ENCODE peak calls at places on chromosomes 13 and 19, in six cellular contexts. E is tibial nerve; V is IMR-90; H is naive thymus-derived CD4-positive, alpha-beta T cell; B is Caco-2; P is ovary. Y is an unnamed sample. For H3K4me1, the result is how much of the 10 kb centered on the place peaks cover.

GRCh38 chr19:8004723-8005513 is 523 bp downstream of the ELAVL1 start:
- DNase-seq in E (no peak), V (peak), H (peak), B (no peak), P (no peak), Y (no peak)

GRCh38 chr13:94480672-94481145 is 1.2 kb upstream of the DCT start:
- DNase-seq in E (peak), V (peak), H (no peak), B (no peak), P (no peak), Y (no peak)

GRCh38 chr13:18951412-18951811 is 230.2 kb downstream of the TUBA3C start:
- DNase-seq in E (no peak), V (no peak), H (no peak), B (no peak), P (no peak), Y (no peak)

GRCh38 chr19:50258918-50259372 is 55.5 kb downstream of the MYH14 start:
- DNase-seq in E (no peak), V (no peak), H (no peak), B (no peak), P (no peak), Y (no peak)

GRCh38 chr13:29679357-29680050 is 84.0 kb upstream of the SLC7A1 start:
- DNase-seq in E (no peak), V (no peak), H (no peak), B (no peak), P (peak), Y (peak)

GRCh38 chr19:10112895-10113591 is 1.6 kb downstream of the P2RY11 start:
- DNase-seq in E (no peak), V (no peak), H (peak), B (peak), P (peak), Y (peak)

GRCh38 chr13:89982406-89983085 is 1364.9 kb upstream of the MIR17HG start:
- DNase-seq in E (no peak), V (no peak), H (no peak), B (no peak), P (no peak), Y (no peak)

GRCh38 chr19:51076602-51077213 is 6.0 kb downstream of the KLK14 start:
- DNase-seq in E (no peak), V (no peak), H (no peak), B (no peak), P (no peak), Y (no peak)

GRCh38 chr19:58395220-58395978 is at the start of gene RNF225:
- DNase-seq in E (no peak), V (no peak), H (no peak), B (peak), P (no peak), Y (no peak)

GRCh38 chr19:40204381-40204780 is 13.2 kb downstream of the MAP3K10 start:
- DNase-seq in E (no peak), V (no peak), H (no peak), B (no peak), P (no peak), Y (no peak)

GRCh38 chr19:49217382-49217781 is 59.8 kb downstream of the TRPM4 start:
- DNase-seq in E (no peak), V (peak), H (no peak), B (no peak), P (no peak), Y (no peak)

GRCh38 chr19:17623224-17623935 is 64.8 kb downstream of the UNC13A start:
- DNase-seq in E (no peak), V (no peak), H (no peak), B (no peak), P (no peak), Y (no peak)

GRCh38 chr19:11264452-11265176 is 2.3 kb upstream of the DOCK6 start:
- DNase-seq in E (no peak), V (no peak), H (no peak), B (peak), P (no peak), Y (peak)

GRCh38 chr13:91362908-91363307 is 15.4 kb downstream of the MIR17HG start:
- DNase-seq in E (no peak), V (no peak), H (no peak), B (no peak), P (no peak), Y (no peak)

GRCh38 chr13:107289540-107289939 is 721.6 kb upstream of the ARGLU1 start:
- DNase-seq in E (no peak), V (peak), H (no peak), B (no peak), P (no peak), Y (no peak)

DNA sequence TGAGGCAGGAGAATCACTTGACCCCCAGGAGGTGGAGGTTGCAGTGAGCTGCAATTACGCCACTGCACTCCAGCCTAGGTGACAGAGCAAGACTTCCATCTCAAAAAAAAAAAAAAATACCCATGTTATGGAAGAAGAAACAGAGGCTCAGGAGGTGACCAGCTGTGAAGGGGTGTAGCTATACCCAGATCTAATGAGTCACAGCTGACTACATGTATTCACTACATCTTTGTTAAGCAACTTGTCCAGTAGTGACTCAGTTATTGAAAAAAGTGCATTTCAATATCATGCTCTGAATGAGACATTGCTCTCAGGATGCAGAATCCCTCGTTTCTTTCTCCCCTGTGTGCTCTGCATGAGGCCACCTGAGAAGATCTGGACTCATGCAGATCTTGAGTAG is 16.1 kb upstream of the SPART start:
- DNase-seq in E (no peak), V (peak), H (no peak), B (no peak), P (no peak), Y (no peak)
- H3K4me1 ChIP-seq in E (under half), V (under half), H (under half), B (under half), P (under half), Y (under half)

GRCh38 chr13:48491423-48492122 is 41.3 kb downstream of the RCBTB2 start:
- DNase-seq in E (no peak), V (peak), H (no peak), B (no peak), P (no peak), Y (no peak)
- H3K4me3 ChIP-seq in E (no peak), V (no peak), H (peak), B (no peak), P (no peak), Y (no peak)

DNA sequence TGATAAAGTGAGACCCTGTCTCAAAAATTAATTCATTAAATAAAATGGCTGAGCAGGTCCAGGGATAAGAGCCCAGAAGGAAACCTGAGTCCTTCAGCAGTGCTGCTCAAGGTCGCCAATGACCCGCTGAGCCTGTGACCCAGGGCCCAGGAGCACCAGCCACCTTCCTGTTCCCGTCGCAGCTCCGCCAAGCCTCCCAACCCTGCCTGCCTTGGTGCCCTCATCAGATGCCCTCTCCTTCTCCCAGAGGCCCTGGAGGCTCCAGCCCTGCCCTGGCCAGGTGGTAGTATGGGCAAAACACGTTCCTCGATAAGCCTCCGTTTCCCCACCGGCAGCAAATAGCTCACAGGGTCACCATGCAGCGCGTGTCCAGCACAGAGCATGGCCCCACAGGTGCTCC is 2.6 kb downstream of the REXO1 start:
- DNase-seq in E (no peak), V (no peak), H (no peak), B (no peak), P (no peak), Y (no peak)
- H3K4me1 ChIP-seq in E (half or more), V (under half), H (under half), B (under half), P (under half), Y (under half)

GRCh38 chr19:42089191-42089750 is 13.3 kb downstream of the ZNF574 start:
- DNase-seq in E (no peak), V (no peak), H (no peak), B (no peak), P (no peak), Y (no peak)
- H3K4me3 ChIP-seq in E (no peak), V (no peak), H (no peak), B (no peak), P (no peak), Y (no peak)

GRCh38 chr13:45823583-45823982 is 28.0 kb downstream of the SIAH3 start:
- DNase-seq in E (no peak), V (no peak), H (no peak), B (no peak), P (no peak), Y (peak)

GRCh38 chr13:45827318-45827717 is 24.2 kb downstream of the SIAH3 start:
- DNase-seq in E (no peak), V (no peak), H (no peak), B (no peak), P (no peak), Y (no peak)

GRCh38 chr13:45828253-45828968 is 23.1 kb downstream of the SIAH3 start:
- DNase-seq in E (no peak), V (no peak), H (no peak), B (no peak), P (no peak), Y (no peak)

GRCh38 chr13:45826741-45827140 is 24.8 kb downstream of the SIAH3 start:
- DNase-seq in E (no peak), V (no peak), H (no peak), B (no peak), P (no peak), Y (no peak)

GRCh38 chr13:45825124-45825650 is 26.4 kb downstream of the SIAH3 start:
- DNase-seq in E (no peak), V (no peak), H (no peak), B (no peak), P (no peak), Y (no peak)
- H3K4me1 ChIP-seq in E (under half), V (under half), H (under half), B (under half), P (under half), Y (under half)

GRCh38 chr19:54160948-54161347 is 1.4 kb upstream of the LENG1 start:
- DNase-seq in E (no peak), V (no peak), H (no peak), B (no peak), P (no peak), Y (no peak)
- H3K4me3 ChIP-seq in E (peak), V (no peak), H (no peak), B (peak), P (no peak), Y (no peak)

DNA sequence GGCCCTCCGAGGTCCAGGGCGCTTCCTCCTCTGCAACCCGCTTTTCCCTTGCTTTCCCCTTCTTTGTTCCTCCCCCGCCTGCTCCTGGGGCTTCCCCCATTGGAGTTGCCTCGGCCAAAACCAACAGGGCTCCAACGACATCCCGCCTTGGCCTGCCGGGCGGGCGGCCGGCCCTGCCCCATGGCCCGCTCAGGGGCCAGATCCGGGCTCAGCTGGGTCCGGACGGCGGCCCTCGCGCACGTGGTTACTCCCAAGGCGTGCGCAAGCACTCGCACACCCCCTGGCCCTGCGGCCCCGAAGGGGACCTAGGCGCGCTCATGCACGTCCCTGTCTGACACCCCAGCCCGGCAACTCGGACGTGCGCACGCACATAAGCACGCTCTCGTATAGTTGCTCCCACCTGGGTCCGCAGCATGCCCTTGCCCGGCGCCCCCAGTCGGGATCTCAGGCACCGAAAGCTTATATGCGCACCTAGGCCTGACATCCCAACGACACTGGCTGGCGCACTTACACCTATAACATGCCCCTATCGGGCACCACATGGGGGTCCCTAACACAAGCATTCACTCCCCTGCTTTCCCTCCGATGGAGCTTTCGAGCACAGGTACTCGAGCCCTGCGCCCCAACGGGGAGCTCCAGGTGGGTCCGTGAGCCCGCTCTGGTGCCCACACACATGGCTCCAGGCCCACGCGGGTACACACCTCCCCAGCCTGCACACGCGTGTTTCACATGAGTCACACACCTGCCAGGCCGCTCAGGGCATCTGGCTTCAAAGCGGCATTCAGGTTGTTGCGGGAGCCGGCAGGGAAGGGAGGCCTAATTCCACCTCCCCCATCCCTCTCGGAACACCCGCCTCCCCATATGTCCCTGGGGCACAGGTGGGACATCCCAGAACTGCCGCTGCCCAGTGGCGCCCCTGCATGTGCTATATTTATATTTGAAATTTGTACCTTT is 15.0 kb downstream of the NFIX start:
- DNase-seq in E (peak), V (no peak), H (no peak), B (no peak), P (peak), Y (no peak)
- H3K4me1 ChIP-seq in E (half or more), V (under half), H (under half), B (under half), P (half or more), Y (under half)

Y was measured in small intestine.